ENCODE peak calls at places on chromosomes 11 and 22, in six cellular contexts. One of them, this sample, is unnamed.

GRCh38 chr11:120883404-120884135 is 140.3 kb upstream of the TBCEL start:
- DNase-seq in AG04450: peak; percentile 2
- DNase-seq in HAP-1: no peak
- DNase-seq in MCF 10A: peak; percentile 20
- DNase-seq in heart left ventricle: peak; percentile 61
- DNase-seq in non-pigmented ciliary epithelial cell: no peak
- DNase-seq in this sample: no peak

GRCh38 chr11:41320233-41320993 is 139.0 kb downstream of the LRRC4C start:
- DNase-seq in MCF 10A: no peak
- DNase-seq in HAP-1: no peak
- DNase-seq in non-pigmented ciliary epithelial cell: no peak
- DNase-seq in heart left ventricle: no peak
- DNase-seq in AG04450: no peak
- DNase-seq in this sample: no peak

GRCh38 chr11:15635501-15635900 is 520.8 kb downstream of the INSC start:
- DNase-seq in heart left ventricle: no peak
- DNase-seq in HAP-1: no peak
- DNase-seq in MCF 10A: no peak
- DNase-seq in non-pigmented ciliary epithelial cell: no peak
- DNase-seq in AG04450: no peak
- DNase-seq in this sample: no peak

GRCh38 chr11:65392899-65393298 is 6.5 kb downstream of the FRMD8 start:
- DNase-seq in non-pigmented ciliary epithelial cell: no peak
- DNase-seq in HAP-1: no peak
- DNase-seq in MCF 10A: no peak
- DNase-seq in AG04450: no peak
- DNase-seq in heart left ventricle: no peak
- DNase-seq in this sample: no peak

GRCh38 chr22:38956551-38956950 is 858 bp upstream of the APOBEC3A start:
- DNase-seq in MCF 10A: no peak
- DNase-seq in non-pigmented ciliary epithelial cell: no peak
- DNase-seq in heart left ventricle: no peak
- DNase-seq in AG04450: no peak
- DNase-seq in HAP-1: no peak
- DNase-seq in this sample: no peak

GRCh38 chr11:2207773-2208621 is 36.4 kb upstream of the TH start:
- DNase-seq in MCF 10A: no peak
- DNase-seq in AG04450: no peak
- DNase-seq in non-pigmented ciliary epithelial cell: no peak
- DNase-seq in heart left ventricle: peak; percentile 12
- DNase-seq in HAP-1: no peak
- DNase-seq in this sample: peak; percentile 58

GRCh38 chr11:6638437-6638836 is 17.2 kb downstream of the DCHS1 start:
- DNase-seq in HAP-1: no peak
- DNase-seq in heart left ventricle: no peak
- DNase-seq in non-pigmented ciliary epithelial cell: no peak
- DNase-seq in MCF 10A: no peak
- DNase-seq in AG04450: no peak
- DNase-seq in this sample: no peak

GRCh38 chr11:49995559-49995958 is 13.2 kb upstream of the OR4C12 start:
- DNase-seq in heart left ventricle: peak; percentile 28
- DNase-seq in HAP-1: peak; percentile 84
- DNase-seq in AG04450: no peak
- DNase-seq in non-pigmented ciliary epithelial cell: peak; percentile 3
- DNase-seq in MCF 10A: peak; percentile 84
- DNase-seq in this sample: no peak

GRCh38 chr11:2325719-2326118 is 23.9 kb downstream of the TSPAN32 start:
- DNase-seq in AG04450: no peak
- DNase-seq in non-pigmented ciliary epithelial cell: no peak
- DNase-seq in MCF 10A: peak; percentile 30
- DNase-seq in HAP-1: no peak
- DNase-seq in heart left ventricle: peak; percentile 64
- DNase-seq in this sample: peak; percentile 25

GRCh38 chr11:47551086-47551485 is 1.8 kb downstream of the CELF1 start:
- DNase-seq in non-pigmented ciliary epithelial cell: no peak
- DNase-seq in heart left ventricle: no peak
- DNase-seq in MCF 10A: peak; percentile 46
- DNase-seq in AG04450: no peak
- DNase-seq in HAP-1: peak; percentile 37
- DNase-seq in this sample: no peak

GRCh38 chr11:65502274-65502851 is 3.5 kb downstream of the MALAT1 start:
- DNase-seq in HAP-1: no peak
- DNase-seq in MCF 10A: peak; percentile 33
- DNase-seq in AG04450: no peak
- DNase-seq in non-pigmented ciliary epithelial cell: no peak
- DNase-seq in heart left ventricle: no peak
- DNase-seq in this sample: no peak

GRCh38 chr22:29697853-29698598 is 21.8 kb upstream of the CABP7 start:
- DNase-seq in MCF 10A: no peak
- DNase-seq in AG04450: no peak
- DNase-seq in non-pigmented ciliary epithelial cell: no peak
- DNase-seq in HAP-1: no peak
- DNase-seq in heart left ventricle: no peak
- DNase-seq in this sample: no peak

GRCh38 chr11:419248-420005 is 4.6 kb upstream of the SIGIRR start:
- DNase-seq in AG04450: no peak
- DNase-seq in non-pigmented ciliary epithelial cell: no peak
- DNase-seq in HAP-1: no peak
- DNase-seq in heart left ventricle: no peak
- DNase-seq in MCF 10A: no peak
- DNase-seq in this sample: no peak

GRCh38 chr22:41932353-41932752 is 5.7 kb upstream of the TNFRSF13C start:
- DNase-seq in HAP-1: peak; percentile 14
- DNase-seq in AG04450: no peak
- DNase-seq in heart left ventricle: no peak
- DNase-seq in MCF 10A: no peak
- DNase-seq in non-pigmented ciliary epithelial cell: no peak
- DNase-seq in this sample: no peak

GRCh38 chr11:5550440-5551095 is 2.2 kb upstream of the OR52H1 start:
- DNase-seq in heart left ventricle: no peak
- DNase-seq in HAP-1: no peak
- DNase-seq in MCF 10A: peak; percentile 11
- DNase-seq in AG04450: peak; percentile 23
- DNase-seq in non-pigmented ciliary epithelial cell: peak; percentile 83
- DNase-seq in this sample: no peak

GRCh38 chr22:30398685-30399680 is 2.2 kb downstream of the SEC14L2 start:
- DNase-seq in HAP-1: no peak
- DNase-seq in non-pigmented ciliary epithelial cell: no peak
- DNase-seq in heart left ventricle: no peak
- DNase-seq in MCF 10A: peak; percentile 37
- DNase-seq in AG04450: no peak
- DNase-seq in this sample: no peak

GRCh38 chr11:65421204-65422103 is 1.1 kb upstream of the NEAT1 start:
- DNase-seq in HAP-1: peak; percentile 84
- DNase-seq in non-pigmented ciliary epithelial cell: peak; percentile 93
- DNase-seq in heart left ventricle: peak; percentile 90
- DNase-seq in MCF 10A: peak; percentile 99
- DNase-seq in AG04450: peak; percentile 97
- DNase-seq in this sample: no peak

GRCh38 chr22:31055322-31056159 is 25.6 kb upstream of the SMTN start:
- DNase-seq in AG04450: peak; percentile 98
- DNase-seq in heart left ventricle: peak; percentile 77
- DNase-seq in non-pigmented ciliary epithelial cell: peak; percentile 93
- DNase-seq in MCF 10A: peak; percentile 97
- DNase-seq in HAP-1: peak; percentile 22
- DNase-seq in this sample: peak; percentile 78

This sample was measured in type B pancreatic cell.